ENCODE peak calls at places on chromosomes 6 and 20, in ten cellular contexts. V is Peyer's patch, Y is heart left ventricle, E is HepG2, S is IMR-90, R is breast epithelium, W is A549, B is lower lobe of right lung, L is left lung, P is right lobe of liver. F is an unnamed sample.
A peak's percentile ranks its signal among the peaks of the same experiment; 100 is the strongest.

GRCh38 chr6:38573800-38574395 is 65.8 kb downstream of the BTBD9 start:
- DNase-seq in V (no peak), Y (no peak), E (no peak), S (peak; percentile 65), R (no peak), W (no peak), B (no peak), L (no peak), P (no peak), F (no peak)

GRCh38 chr6:146855889-146856288 is 257.1 kb downstream of the ADGB start:
- DNase-seq in V (no peak), Y (no peak), E (no peak), S (no peak), R (no peak), W (no peak), B (no peak), L (no peak), P (no peak), F (no peak)

GRCh38 chr6:157233156-157233555 is 90.2 kb downstream of the TMEM242 start:
- DNase-seq in V (peak; percentile 4), Y (no peak), E (no peak), S (no peak), R (no peak), W (no peak), B (no peak), L (no peak), P (no peak), F (no peak)

GRCh38 chr20:35463455-35464300 is 8.3 kb downstream of the CEP250 start:
- DNase-seq in V (peak; percentile 81), Y (peak; percentile 40), E (peak; percentile 84), S (peak; percentile 71), R (no peak), W (peak; percentile 74), B (no peak), L (no peak), P (no peak), F (no peak)

GRCh38 chr6:89144358-89145041 is 1.4 kb upstream of the PM20D2 start:
- DNase-seq in V (no peak), Y (no peak), E (no peak), S (no peak), R (no peak), W (no peak), B (no peak), L (no peak), P (no peak), F (no peak)

GRCh38 chr6:125904871-125905270 is 51.7 kb upstream of the HINT3 start:
- DNase-seq in V (no peak), Y (no peak), E (no peak), S (peak; percentile 78), R (no peak), W (no peak), B (no peak), L (no peak), P (no peak), F (no peak)

GRCh38 chr20:54156522-54156921 is 17.3 kb downstream of the CYP24A1 start:
- DNase-seq in V (no peak), Y (no peak), E (no peak), S (no peak), R (no peak), W (no peak), B (no peak), L (no peak), P (no peak), F (no peak)

GRCh38 chr20:11170565-11170964 is 496.8 kb upstream of the JAG1 start:
- DNase-seq in V (no peak), Y (no peak), E (no peak), S (peak; percentile 37), R (no peak), W (no peak), B (no peak), L (no peak), P (no peak), F (no peak)

GRCh38 chr6:130412556-130413290 is 46.9 kb downstream of the TMEM200A start:
- DNase-seq in V (no peak), Y (no peak), E (no peak), S (peak; percentile 21), R (no peak), W (no peak), B (no peak), L (no peak), P (no peak), F (no peak)

DNA sequence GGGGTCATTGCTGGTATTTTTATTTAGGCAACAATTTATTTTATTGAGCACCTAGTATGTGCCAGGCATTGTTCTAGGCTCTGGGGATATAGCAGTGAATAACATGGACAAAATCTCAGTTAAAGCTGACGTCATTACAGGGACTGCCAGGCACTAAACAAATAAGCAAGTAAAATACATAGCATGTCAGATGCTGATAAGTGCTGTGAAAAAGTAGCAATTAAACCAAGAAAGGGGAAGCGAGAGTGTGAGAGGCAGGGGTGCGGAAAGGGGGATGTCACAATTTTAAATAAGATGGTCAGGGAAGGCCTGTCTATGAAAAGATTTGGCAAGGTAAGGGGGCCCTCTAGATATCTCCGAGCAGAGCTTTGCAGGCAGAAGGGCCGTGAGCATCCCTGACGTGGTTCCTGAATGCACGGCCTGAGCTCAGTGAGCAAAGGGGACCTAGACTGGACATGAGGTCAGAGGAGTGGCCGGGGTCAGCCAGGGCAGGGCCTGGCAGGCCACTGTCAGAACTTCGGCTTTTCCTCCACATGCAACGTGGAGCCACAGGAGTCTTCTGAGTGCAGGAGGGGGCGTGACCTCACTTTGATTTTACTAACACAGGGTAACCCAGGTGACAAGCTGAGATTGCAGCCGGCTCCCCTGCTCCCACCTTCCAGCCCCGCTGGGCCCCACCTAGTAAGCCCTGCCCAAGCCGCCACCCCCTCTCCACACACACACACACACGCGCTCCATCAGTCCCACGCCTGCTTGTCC is 24.2 kb upstream of the SIRPA start:
- DNase-seq in V (peak; percentile 68), Y (no peak), E (no peak), S (peak; percentile 21), R (no peak), W (no peak), B (no peak), L (no peak), P (no peak), F (no peak)
- H3K4me3 ChIP-seq in V (no peak overlapping the region), Y (no peak overlapping the region), E (no peak overlapping the region), S (no peak overlapping the region), R (no peak overlapping the region), W (no peak overlapping the region), B (no peak overlapping the region), L (no peak overlapping the region), P (no peak overlapping the region), F (no peak overlapping the region)

DNA sequence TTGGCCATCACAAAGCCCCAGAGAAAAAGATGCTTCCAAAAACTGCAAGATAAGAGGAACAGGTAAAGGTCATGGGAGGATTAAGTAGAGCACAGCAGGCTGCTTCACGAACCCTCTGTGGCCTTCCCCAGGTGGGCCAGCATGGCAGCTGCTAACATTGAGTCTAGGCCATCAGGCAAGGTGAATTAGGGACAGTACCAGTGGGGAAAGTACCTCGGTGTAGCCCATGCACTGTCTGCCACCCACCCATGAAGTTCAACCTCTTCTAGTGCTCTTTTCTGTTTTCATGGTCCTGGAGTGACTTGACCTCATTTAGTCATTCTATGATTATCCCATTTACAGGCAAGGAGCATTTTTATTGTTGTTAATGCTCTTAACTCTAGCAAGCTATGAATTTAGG is 108.6 kb upstream of the DUSP22 start:
- DNase-seq in V (no peak), Y (no peak), E (no peak), S (no peak), R (no peak), W (no peak), B (no peak), L (no peak), P (no peak), F (no peak)
- H3K4me1 ChIP-seq in V (no peaks in the 10 kb centered on the region), Y (no peaks in the 10 kb centered on the region), E (peaks cover 26% of the 10 kb centered on the region), S (peaks cover 3% of the 10 kb centered on the region), R (no peaks in the 10 kb centered on the region), W (no peaks in the 10 kb centered on the region), B (peaks cover 22% of the 10 kb centered on the region), L (no peaks in the 10 kb centered on the region), P (no peaks in the 10 kb centered on the region), F (no peaks in the 10 kb centered on the region)

GRCh38 chr20:33399924-33400323 is 1.4 kb downstream of the CDK5RAP1 start:
- DNase-seq in V (no peak), Y (no peak), E (peak; percentile 68), S (no peak), R (no peak), W (no peak), B (peak; percentile 59), L (no peak), P (no peak), F (no peak)
- H3K4me3 ChIP-seq in V (peak overlapping the region; percentile 75), Y (peak overlapping the region; percentile 96), E (peak overlapping the region; percentile 85), S (no peak overlapping the region), R (peak overlapping the region; percentile 94), W (peak overlapping the region; percentile 86), B (peak overlapping the region; percentile 99), L (peak overlapping the region; percentile 97), P (no peak overlapping the region), F (peak overlapping the region; percentile 76)

DNA sequence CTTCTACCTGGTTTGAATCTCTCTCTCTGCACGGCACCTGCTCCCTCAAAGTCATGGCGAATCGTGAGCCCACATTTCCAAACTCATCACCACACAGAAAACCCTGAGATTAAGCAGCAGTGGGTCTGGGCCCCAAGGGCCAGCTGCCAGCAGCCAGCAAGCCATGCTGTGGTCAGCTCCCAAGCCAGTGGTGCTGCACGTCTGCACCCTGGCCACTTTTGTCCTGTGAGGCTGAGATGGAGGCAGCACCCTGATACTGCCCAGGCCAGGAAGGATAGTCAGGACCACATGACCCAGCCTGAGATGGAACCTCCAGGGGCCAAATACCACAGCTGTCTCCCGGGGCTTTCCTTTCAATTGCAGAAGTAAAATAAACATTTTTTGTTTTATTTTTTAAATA is 93.9 kb downstream of the PRND start:
- DNase-seq in V (no peak), Y (no peak), E (no peak), S (no peak), R (no peak), W (no peak), B (no peak), L (no peak), P (no peak), F (no peak)
- H3K4me1 ChIP-seq in V (peaks cover 44% of the 10 kb centered on the region), Y (peaks cover 5% of the 10 kb centered on the region), E (peaks cover 8% of the 10 kb centered on the region), S (peaks cover 2% of the 10 kb centered on the region), R (no peaks in the 10 kb centered on the region), W (peaks cover 31% of the 10 kb centered on the region), B (peaks cover 65% of the 10 kb centered on the region), L (peaks cover 16% of the 10 kb centered on the region), P (no peaks in the 10 kb centered on the region), F (no peaks in the 10 kb centered on the region)

GRCh38 chr6:11198663-11199603 is 33.5 kb downstream of the NEDD9 start:
- DNase-seq in V (no peak), Y (no peak), E (no peak), S (no peak), R (no peak), W (no peak), B (no peak), L (no peak), P (no peak), F (no peak)

GRCh38 chr6:11197175-11197535 is 35.3 kb downstream of the NEDD9 start:
- DNase-seq in V (no peak), Y (no peak), E (no peak), S (peak; percentile 88), R (no peak), W (no peak), B (no peak), L (no peak), P (no peak), F (no peak)

GRCh38 chr6:11197846-11198245 is 34.6 kb downstream of the NEDD9 start:
- DNase-seq in V (no peak), Y (no peak), E (no peak), S (no peak), R (no peak), W (no peak), B (no peak), L (no peak), P (no peak), F (no peak)

GRCh38 chr6:11194399-11195274 is 37.8 kb downstream of the NEDD9 start:
- DNase-seq in V (no peak), Y (no peak), E (no peak), S (peak; percentile 59), R (no peak), W (peak; percentile 80), B (no peak), L (no peak), P (no peak), F (peak; percentile 79)

GRCh38 chr6:11196511-11197174 is 35.8 kb downstream of the NEDD9 start:
- DNase-seq in V (no peak), Y (no peak), E (no peak), S (peak; percentile 85), R (no peak), W (no peak), B (no peak), L (no peak), P (no peak), F (no peak)
- H3K4me3 ChIP-seq in V (no peak overlapping the region), Y (no peak overlapping the region), E (no peak overlapping the region), S (no peak overlapping the region), R (no peak overlapping the region), W (no peak overlapping the region), B (no peak overlapping the region), L (no peak overlapping the region), P (no peak overlapping the region), F (peak overlapping the region; percentile 13)

F was measured in ascending aorta.